ENCODE peak calls at places on chromosomes 7 and 10, in nine cellular contexts. One of them, this sample, is unnamed.
A peak's percentile ranks its signal among the peaks of the same experiment; 100 is the strongest.

GRCh38 chr7:124720195-124720594 is 45.4 kb downstream of the GPR37 start:
- DNase-seq in neural progenitor cell: no peak
- DNase-seq in upper lobe of left lung: no peak
- DNase-seq in A549: peak; percentile 64
- DNase-seq in pancreas: no peak
- DNase-seq in cardiac muscle cell: no peak
- DNase-seq in IMR-90: peak; percentile 92
- DNase-seq in endodermal cell: no peak
- DNase-seq in GM23338: no peak
- DNase-seq in this sample: no peak

GRCh38 chr10:64115913-64116643 is 594.9 kb downstream of the REEP3 start:
- DNase-seq in neural progenitor cell: peak; percentile 51
- DNase-seq in cardiac muscle cell: peak; percentile 6
- DNase-seq in pancreas: peak; percentile 13
- DNase-seq in A549: peak; percentile 5
- DNase-seq in endodermal cell: peak; percentile 82
- DNase-seq in IMR-90: no peak
- DNase-seq in GM23338: peak; percentile 75
- DNase-seq in upper lobe of left lung: no peak
- DNase-seq in this sample: no peak

GRCh38 chr7:2924866-2925840 is 81.0 kb upstream of the GNA12 start:
- DNase-seq in IMR-90: no peak
- DNase-seq in A549: no peak
- DNase-seq in pancreas: no peak
- DNase-seq in neural progenitor cell: no peak
- DNase-seq in GM23338: no peak
- DNase-seq in upper lobe of left lung: no peak
- DNase-seq in cardiac muscle cell: peak; percentile 40
- DNase-seq in endodermal cell: peak; percentile 26
- DNase-seq in this sample: no peak

GRCh38 chr10:13773043-13773442 is 186.3 kb downstream of the PRPF18 start:
- DNase-seq in neural progenitor cell: no peak
- DNase-seq in pancreas: no peak
- DNase-seq in cardiac muscle cell: no peak
- DNase-seq in GM23338: no peak
- DNase-seq in upper lobe of left lung: no peak
- DNase-seq in IMR-90: no peak
- DNase-seq in endodermal cell: no peak
- DNase-seq in A549: no peak
- DNase-seq in this sample: no peak

GRCh38 chr7:154960063-154960790 is 42.7 kb downstream of the PAXIP1 start:
- DNase-seq in endodermal cell: no peak
- DNase-seq in IMR-90: no peak
- DNase-seq in GM23338: no peak
- DNase-seq in pancreas: no peak
- DNase-seq in A549: peak; percentile 12
- DNase-seq in cardiac muscle cell: no peak
- DNase-seq in upper lobe of left lung: no peak
- DNase-seq in neural progenitor cell: no peak
- DNase-seq in this sample: no peak

GRCh38 chr7:44936322-44936721 is 42.5 kb downstream of the MYO1G start:
- DNase-seq in pancreas: no peak
- DNase-seq in cardiac muscle cell: no peak
- DNase-seq in IMR-90: no peak
- DNase-seq in endodermal cell: no peak
- DNase-seq in neural progenitor cell: no peak
- DNase-seq in GM23338: no peak
- DNase-seq in upper lobe of left lung: no peak
- DNase-seq in A549: no peak
- DNase-seq in this sample: no peak

GRCh38 chr10:125006921-125007391 is 65.0 kb downstream of the ZRANB1 start:
- DNase-seq in A549: no peak
- DNase-seq in GM23338: no peak
- DNase-seq in pancreas: no peak
- DNase-seq in IMR-90: peak; percentile 46
- DNase-seq in neural progenitor cell: no peak
- DNase-seq in cardiac muscle cell: peak; percentile 31
- DNase-seq in endodermal cell: no peak
- DNase-seq in upper lobe of left lung: no peak
- DNase-seq in this sample: no peak

GRCh38 chr10:131311661-131312260 is at the start of gene TCERG1L:
- DNase-seq in GM23338: peak; percentile 50
- DNase-seq in endodermal cell: peak; percentile 90
- DNase-seq in pancreas: peak; percentile 19
- DNase-seq in A549: no peak
- DNase-seq in upper lobe of left lung: no peak
- DNase-seq in neural progenitor cell: peak; percentile 83
- DNase-seq in IMR-90: no peak
- DNase-seq in cardiac muscle cell: peak; percentile 15
- DNase-seq in this sample: no peak

GRCh38 chr7:95396136-95397032 is at the start of gene PON3:
- DNase-seq in GM23338: peak; percentile 90
- DNase-seq in pancreas: peak; percentile 57
- DNase-seq in upper lobe of left lung: peak; percentile 69
- DNase-seq in cardiac muscle cell: peak; percentile 40
- DNase-seq in endodermal cell: peak; percentile 65
- DNase-seq in A549: peak; percentile 91
- DNase-seq in neural progenitor cell: no peak
- DNase-seq in IMR-90: no peak
- DNase-seq in this sample: no peak

GRCh38 chr10:63365976-63366765 is 99.6 kb downstream of the JMJD1C start:
- DNase-seq in upper lobe of left lung: no peak
- DNase-seq in IMR-90: no peak
- DNase-seq in GM23338: peak; percentile 25
- DNase-seq in A549: no peak
- DNase-seq in endodermal cell: no peak
- DNase-seq in pancreas: no peak
- DNase-seq in neural progenitor cell: peak; percentile 4
- DNase-seq in cardiac muscle cell: no peak
- DNase-seq in this sample: no peak

GRCh38 chr10:36499696-36500095 is 625.7 kb upstream of the ANKRD30A start:
- DNase-seq in GM23338: no peak
- DNase-seq in pancreas: no peak
- DNase-seq in A549: no peak
- DNase-seq in endodermal cell: no peak
- DNase-seq in upper lobe of left lung: no peak
- DNase-seq in cardiac muscle cell: no peak
- DNase-seq in IMR-90: peak; percentile 65
- DNase-seq in neural progenitor cell: no peak
- DNase-seq in this sample: no peak

GRCh38 chr10:13390604-13391522 is 42.8 kb upstream of the SEPHS1 start:
- DNase-seq in GM23338: peak; percentile 45
- DNase-seq in endodermal cell: no peak
- DNase-seq in cardiac muscle cell: peak; percentile 21
- DNase-seq in upper lobe of left lung: peak; percentile 39
- DNase-seq in IMR-90: no peak
- DNase-seq in neural progenitor cell: no peak
- DNase-seq in pancreas: no peak
- DNase-seq in A549: no peak
- DNase-seq in this sample: no peak

GRCh38 chr7:47948096-47948790 is at the start of gene PKD1L1:
- DNase-seq in IMR-90: no peak
- DNase-seq in A549: no peak
- DNase-seq in upper lobe of left lung: no peak
- DNase-seq in cardiac muscle cell: no peak
- DNase-seq in GM23338: no peak
- DNase-seq in pancreas: no peak
- DNase-seq in neural progenitor cell: no peak
- DNase-seq in endodermal cell: no peak
- DNase-seq in this sample: no peak

GRCh38 chr10:36263871-36264270 is 621.8 kb upstream of the FZD8 start:
- DNase-seq in upper lobe of left lung: no peak
- DNase-seq in pancreas: no peak
- DNase-seq in cardiac muscle cell: no peak
- DNase-seq in A549: no peak
- DNase-seq in neural progenitor cell: no peak
- DNase-seq in endodermal cell: no peak
- DNase-seq in IMR-90: no peak
- DNase-seq in GM23338: no peak
- DNase-seq in this sample: no peak

DNA sequence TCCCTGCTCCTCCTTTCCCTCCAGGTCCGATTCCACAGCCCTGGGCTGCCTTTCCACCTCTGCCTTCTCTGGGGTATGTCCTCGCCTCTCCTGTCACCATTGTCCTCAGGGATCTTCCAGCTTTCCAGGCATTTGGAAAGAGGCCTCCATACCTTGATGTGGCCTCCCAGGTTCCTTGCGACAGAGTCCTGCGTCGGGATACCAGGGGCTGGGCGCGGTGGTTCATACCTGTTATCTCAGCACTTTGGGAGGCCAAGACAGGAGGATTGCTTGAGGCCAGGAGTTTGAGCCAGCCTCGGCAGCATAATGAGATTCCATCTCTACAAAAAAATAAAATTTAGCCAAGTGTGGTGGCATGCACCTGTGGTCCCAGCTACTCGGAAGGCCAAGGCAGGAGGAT is 171.1 kb downstream of the CUX1 start:
- DNase-seq in IMR-90: no peak
- DNase-seq in endodermal cell: no peak
- DNase-seq in A549: no peak
- DNase-seq in neural progenitor cell: no peak
- DNase-seq in pancreas: no peak
- DNase-seq in cardiac muscle cell: no peak
- DNase-seq in upper lobe of left lung: no peak
- DNase-seq in GM23338: no peak
- DNase-seq in this sample: no peak
- H3K4me1 ChIP-seq in IMR-90: peaks cover 7% of the 10 kb centered on the region
- H3K4me1 ChIP-seq in endodermal cell: peaks cover 9% of the 10 kb centered on the region
- H3K4me1 ChIP-seq in A549: peaks cover 19% of the 10 kb centered on the region
- H3K4me1 ChIP-seq in neural progenitor cell: peaks cover 23% of the 10 kb centered on the region
- H3K4me1 ChIP-seq in pancreas: no peaks in the 10 kb centered on the region
- H3K4me1 ChIP-seq in cardiac muscle cell: peaks cover 17% of the 10 kb centered on the region
- H3K4me1 ChIP-seq in upper lobe of left lung: no peaks in the 10 kb centered on the region
- H3K4me1 ChIP-seq in GM23338: peaks cover 24% of the 10 kb centered on the region
- H3K4me1 ChIP-seq in this sample: no peaks in the 10 kb centered on the region

GRCh38 chr10:93440591-93441012 is 41.5 kb downstream of the MYOF start:
- DNase-seq in pancreas: no peak
- DNase-seq in IMR-90: peak; percentile 25
- DNase-seq in A549: peak; percentile 55
- DNase-seq in cardiac muscle cell: no peak
- DNase-seq in upper lobe of left lung: no peak
- DNase-seq in GM23338: no peak
- DNase-seq in neural progenitor cell: no peak
- DNase-seq in endodermal cell: no peak
- DNase-seq in this sample: no peak
- H3K27ac ChIP-seq in pancreas: no peak overlapping the region
- H3K27ac ChIP-seq in IMR-90: peak overlapping the region; percentile 55
- H3K27ac ChIP-seq in A549: peak overlapping the region; percentile 97
- H3K27ac ChIP-seq in cardiac muscle cell: peak overlapping the region; percentile 59
- H3K27ac ChIP-seq in upper lobe of left lung: peak overlapping the region; percentile 97
- H3K27ac ChIP-seq in GM23338: no peak overlapping the region
- H3K27ac ChIP-seq in neural progenitor cell: no peak overlapping the region
- H3K27ac ChIP-seq in endodermal cell: no peak overlapping the region
- H3K27ac ChIP-seq in this sample: no peak overlapping the region

GRCh38 chr7:130695840-130696239 is 9.5 kb upstream of the TSGA13 start:
- DNase-seq in pancreas: no peak
- DNase-seq in endodermal cell: no peak
- DNase-seq in A549: peak; percentile 64
- DNase-seq in cardiac muscle cell: peak; percentile 54
- DNase-seq in GM23338: peak; percentile 80
- DNase-seq in upper lobe of left lung: no peak
- DNase-seq in neural progenitor cell: peak; percentile 54
- DNase-seq in IMR-90: peak; percentile 45
- DNase-seq in this sample: no peak

GRCh38 chr7:130701650-130702049 is 15.3 kb upstream of the TSGA13 start:
- DNase-seq in pancreas: no peak
- DNase-seq in neural progenitor cell: no peak
- DNase-seq in upper lobe of left lung: no peak
- DNase-seq in cardiac muscle cell: no peak
- DNase-seq in A549: no peak
- DNase-seq in endodermal cell: no peak
- DNase-seq in GM23338: no peak
- DNase-seq in IMR-90: no peak
- DNase-seq in this sample: no peak

GRCh38 chr7:130699686-130700085 is 13.3 kb upstream of the TSGA13 start:
- DNase-seq in upper lobe of left lung: no peak
- DNase-seq in IMR-90: no peak
- DNase-seq in neural progenitor cell: no peak
- DNase-seq in cardiac muscle cell: no peak
- DNase-seq in A549: peak; percentile 4
- DNase-seq in endodermal cell: no peak
- DNase-seq in GM23338: no peak
- DNase-seq in pancreas: no peak
- DNase-seq in this sample: no peak

GRCh38 chr7:130700760-130701159 is 14.4 kb upstream of the TSGA13 start:
- DNase-seq in GM23338: no peak
- DNase-seq in pancreas: no peak
- DNase-seq in upper lobe of left lung: no peak
- DNase-seq in cardiac muscle cell: no peak
- DNase-seq in neural progenitor cell: no peak
- DNase-seq in IMR-90: no peak
- DNase-seq in endodermal cell: no peak
- DNase-seq in A549: no peak
- DNase-seq in this sample: no peak

GRCh38 chr7:130697791-130698190 is 11.4 kb upstream of the TSGA13 start:
- DNase-seq in GM23338: no peak
- DNase-seq in cardiac muscle cell: no peak
- DNase-seq in pancreas: no peak
- DNase-seq in upper lobe of left lung: no peak
- DNase-seq in IMR-90: no peak
- DNase-seq in endodermal cell: no peak
- DNase-seq in A549: no peak
- DNase-seq in neural progenitor cell: no peak
- DNase-seq in this sample: no peak
- H3K4me3 ChIP-seq in GM23338: no peak overlapping the region
- H3K4me3 ChIP-seq in cardiac muscle cell: no peak overlapping the region
- H3K4me3 ChIP-seq in pancreas: no peak overlapping the region
- H3K4me3 ChIP-seq in upper lobe of left lung: no peak overlapping the region
- H3K4me3 ChIP-seq in IMR-90: no peak overlapping the region
- H3K4me3 ChIP-seq in endodermal cell: no peak overlapping the region
- H3K4me3 ChIP-seq in A549: no peak overlapping the region
- H3K4me3 ChIP-seq in neural progenitor cell: no peak overlapping the region
- H3K4me3 ChIP-seq in this sample: no peak overlapping the region

GRCh38 chr10:79150444-79150754 is 81.6 kb downstream of the ZMIZ1 start:
- DNase-seq in GM23338: no peak
- DNase-seq in neural progenitor cell: no peak
- DNase-seq in cardiac muscle cell: no peak
- DNase-seq in endodermal cell: no peak
- DNase-seq in A549: no peak
- DNase-seq in pancreas: no peak
- DNase-seq in upper lobe of left lung: no peak
- DNase-seq in IMR-90: no peak
- DNase-seq in this sample: no peak

GRCh38 chr10:79148452-79149344 is 79.9 kb downstream of the ZMIZ1 start:
- DNase-seq in upper lobe of left lung: peak; percentile 82
- DNase-seq in pancreas: no peak
- DNase-seq in neural progenitor cell: peak; percentile 58
- DNase-seq in GM23338: no peak
- DNase-seq in A549: peak; percentile 66
- DNase-seq in cardiac muscle cell: no peak
- DNase-seq in IMR-90: peak; percentile 40
- DNase-seq in endodermal cell: no peak
- DNase-seq in this sample: no peak

GRCh38 chr10:79147796-79148451 is 79.2 kb downstream of the ZMIZ1 start:
- DNase-seq in upper lobe of left lung: no peak
- DNase-seq in pancreas: no peak
- DNase-seq in neural progenitor cell: no peak
- DNase-seq in cardiac muscle cell: no peak
- DNase-seq in A549: no peak
- DNase-seq in endodermal cell: no peak
- DNase-seq in GM23338: no peak
- DNase-seq in IMR-90: no peak
- DNase-seq in this sample: no peak

GRCh38 chr10:79149345-79149661 is 80.5 kb downstream of the ZMIZ1 start:
- DNase-seq in pancreas: no peak
- DNase-seq in IMR-90: no peak
- DNase-seq in endodermal cell: no peak
- DNase-seq in neural progenitor cell: no peak
- DNase-seq in cardiac muscle cell: no peak
- DNase-seq in GM23338: no peak
- DNase-seq in A549: no peak
- DNase-seq in upper lobe of left lung: no peak
- DNase-seq in this sample: no peak

GRCh38 chr10:79149662-79150443 is 81.1 kb downstream of the ZMIZ1 start:
- DNase-seq in endodermal cell: peak; percentile 82
- DNase-seq in A549: peak; percentile 97
- DNase-seq in cardiac muscle cell: peak; percentile 75
- DNase-seq in IMR-90: peak; percentile 61
- DNase-seq in pancreas: peak; percentile 54
- DNase-seq in upper lobe of left lung: peak; percentile 91
- DNase-seq in neural progenitor cell: peak; percentile 40
- DNase-seq in GM23338: no peak
- DNase-seq in this sample: no peak
- H3K4me1 ChIP-seq in endodermal cell: peaks cover 18% of the 10 kb centered on the region
- H3K4me1 ChIP-seq in A549: peaks cover 99% of the 10 kb centered on the region
- H3K4me1 ChIP-seq in cardiac muscle cell: peaks cover 45% of the 10 kb centered on the region
- H3K4me1 ChIP-seq in IMR-90: peaks cover 62% of the 10 kb centered on the region
- H3K4me1 ChIP-seq in pancreas: peaks cover 4% of the 10 kb centered on the region
- H3K4me1 ChIP-seq in upper lobe of left lung: peaks cover 98% of the 10 kb centered on the region
- H3K4me1 ChIP-seq in neural progenitor cell: peaks cover 36% of the 10 kb centered on the region
- H3K4me1 ChIP-seq in GM23338: peaks cover 2% of the 10 kb centered on the region
- H3K4me1 ChIP-seq in this sample: peaks cover 61% of the 10 kb centered on the region

This sample was measured in effector memory CD4-positive, alpha-beta T cell.